ENCODE peak calls at places on chromosome 2, in five cellular contexts. G, W, E, D and N are unnamed samples.

GRCh38 chr2:45439788-45440773 is 171.0 kb downstream of the SRBD1 start:
- DNase-seq in G (peak), W (peak), E (peak), D (no peak), N (peak)

GRCh38 chr2:230011617-230012016 is 57.1 kb downstream of the SLC16A14 start:
- DNase-seq in G (peak), W (peak), E (no peak), D (no peak), N (no peak)

GRCh38 chr2:226023383-226023782 is 623.9 kb downstream of the NYAP2 start:
- DNase-seq in G (peak), W (no peak), E (no peak), D (no peak), N (no peak)

GRCh38 chr2:184169366-184169765 is 429.0 kb upstream of the ZNF804A start:
- DNase-seq in G (no peak), W (no peak), E (no peak), D (no peak), N (no peak)

GRCh38 chr2:160387558-160388262 is 105.9 kb downstream of the RBMS1 start:
- DNase-seq in G (peak), W (peak), E (peak), D (no peak), N (no peak)

GRCh38 chr2:54512663-54513363 is 56.7 kb downstream of the SPTBN1 start:
- DNase-seq in G (no peak), W (no peak), E (no peak), D (no peak), N (no peak)

GRCh38 chr2:240502059-240502429 is 55.7 kb downstream of the ANKMY1 start:
- DNase-seq in G (no peak), W (no peak), E (no peak), D (no peak), N (no peak)

GRCh38 chr2:233713262-233713615 is 532 bp downstream of the UGT1A5 start:
- DNase-seq in G (no peak), W (no peak), E (no peak), D (no peak), N (no peak)

GRCh38 chr2:121489284-121489683 is 41.4 kb upstream of the RNU4ATAC start:
- DNase-seq in G (peak), W (no peak), E (peak), D (no peak), N (no peak)

GRCh38 chr2:102391530-102391929 is 31.4 kb upstream of the IL18RAP start:
- DNase-seq in G (no peak), W (no peak), E (no peak), D (no peak), N (no peak)

GRCh38 chr2:163800889-163801498 is 65.2 kb upstream of the FIGN start:
- DNase-seq in G (no peak), W (peak), E (peak), D (no peak), N (no peak)

GRCh38 chr2:113228351-113228750 is 50.4 kb downstream of the PAX8 start:
- DNase-seq in G (no peak), W (no peak), E (no peak), D (no peak), N (no peak)

GRCh38 chr2:74481961-74482800 is 617 bp downstream of the CCDC142 start:
- DNase-seq in G (no peak), W (no peak), E (peak), D (no peak), N (peak)

GRCh38 chr2:111160758-111161157 is 40.0 kb downstream of the BCL2L11 start:
- DNase-seq in G (peak), W (peak), E (peak), D (no peak), N (no peak)

GRCh38 chr2:205642562-205643350 is 39.5 kb upstream of the NRP2 start:
- DNase-seq in G (no peak), W (no peak), E (no peak), D (no peak), N (no peak)

GRCh38 chr2:240255811-240256703 is 115.6 kb upstream of the OTOS start:
- DNase-seq in G (no peak), W (no peak), E (no peak), D (no peak), N (no peak)

GRCh38 chr2:54954158-54954557 is 96.1 kb downstream of the RTN4 start:
- DNase-seq in G (no peak), W (no peak), E (no peak), D (no peak), N (no peak)

GRCh38 chr2:1717129-1717528 is 27.2 kb downstream of the PXDN start:
- DNase-seq in G (no peak), W (no peak), E (peak), D (no peak), N (no peak)

GRCh38 chr2:101616411-101616810 is 81.1 kb upstream of the MAP4K4 start:
- DNase-seq in G (no peak), W (no peak), E (peak), D (no peak), N (no peak)

GRCh38 chr2:191234456-191234855 is 10.7 kb upstream of the MYO1B start:
- DNase-seq in G (no peak), W (no peak), E (no peak), D (no peak), N (no peak)

GRCh38 chr2:48738806-48739205 is 16.7 kb downstream of the LHCGR start:
- DNase-seq in G (peak), W (no peak), E (peak), D (no peak), N (no peak)

GRCh38 chr2:191020742-191021381 is 6.9 kb upstream of the STAT1 start:
- DNase-seq in G (peak), W (peak), E (peak), D (no peak), N (peak)

GRCh38 chr2:187550797-187551306 is 3.4 kb downstream of the TFPI start:
- DNase-seq in G (no peak), W (no peak), E (no peak), D (no peak), N (no peak)

GRCh38 chr2:238742066-238742465 is 105.8 kb upstream of the TWIST2 start:
- DNase-seq in G (peak), W (peak), E (peak), D (no peak), N (no peak)

GRCh38 chr2:138502253-138503086 is 900 bp downstream of the SPOPL start:
- DNase-seq in G (no peak), W (no peak), E (peak), D (no peak), N (peak)

GRCh38 chr2:168814939-168815907 is 12.8 kb downstream of the NOSTRIN start:
- DNase-seq in G (no peak), W (peak), E (peak), D (no peak), N (no peak)
- TF ChIP-seq CTCF in G (no peak), W (no peak), E (no peak), D (no peak), N (no peak)

DNA sequence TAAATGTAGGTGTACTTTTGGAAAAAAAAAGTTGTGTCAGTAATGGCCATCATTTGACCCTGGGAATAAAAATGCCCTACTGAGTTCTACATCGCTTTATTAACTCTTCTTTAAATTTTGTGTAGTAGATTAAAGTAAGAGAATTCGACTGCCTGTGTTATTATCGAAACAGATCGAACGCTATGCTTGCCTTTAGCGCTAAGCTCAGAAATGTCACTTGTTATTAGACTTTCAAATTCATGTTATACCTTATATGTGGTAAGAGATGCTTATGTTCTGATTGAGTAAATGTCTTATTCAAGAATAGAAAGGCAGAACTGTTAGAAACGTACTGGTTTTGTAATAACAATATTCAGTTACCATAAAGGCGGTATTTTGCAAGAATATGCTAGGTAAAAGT is 1.4 kb downstream of the UGP2 start:
- DNase-seq in G (no peak), W (no peak), E (no peak), D (no peak), N (no peak)
- TF ChIP-seq CTCF in G (no peak), W (no peak), E (no peak), D (no peak), N (no peak)

DNA sequence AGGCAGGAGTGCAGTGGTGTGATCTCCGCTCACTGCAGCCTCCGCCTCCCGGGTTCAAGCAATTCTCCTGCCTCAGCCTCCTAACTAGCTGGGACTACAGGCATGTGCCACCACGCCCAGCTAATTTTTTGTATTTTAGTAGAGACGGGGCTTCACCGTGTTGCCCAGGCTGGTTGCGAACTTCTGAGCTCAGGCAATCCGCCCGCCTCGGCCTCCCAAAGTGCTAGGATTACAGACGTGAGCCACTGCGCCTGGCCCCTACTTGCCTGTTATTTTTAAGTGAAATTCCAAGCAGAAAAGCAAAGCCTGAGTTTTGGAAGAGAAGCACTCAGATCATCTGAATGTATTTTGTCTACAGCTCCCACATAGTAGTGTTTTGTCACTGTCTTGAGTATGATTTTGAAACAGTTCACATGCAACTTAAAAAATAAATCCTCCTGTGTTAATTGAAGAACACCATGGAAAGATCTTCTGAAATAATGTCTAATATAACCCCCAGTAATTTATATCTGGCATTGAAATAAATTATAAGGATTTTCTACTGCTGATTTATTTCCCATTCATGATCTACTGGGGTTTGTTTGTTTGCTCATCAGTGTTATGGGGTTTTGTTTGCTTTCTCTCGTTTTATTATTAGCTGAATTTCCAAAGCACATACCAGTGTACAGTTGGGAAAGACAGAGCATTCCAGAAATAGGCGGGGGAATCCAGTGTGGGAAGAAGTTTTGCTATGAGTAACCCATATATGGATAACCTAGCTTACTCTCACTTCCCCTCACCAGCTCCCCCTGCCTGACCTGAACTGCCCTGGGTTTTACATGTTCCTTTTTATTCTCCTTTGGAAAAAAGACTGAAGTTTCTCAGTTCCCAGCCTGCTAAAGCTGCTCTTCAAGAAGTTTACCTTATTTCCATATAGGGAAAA is 80.1 kb upstream of the MAP3K20 start:
- DNase-seq in G (peak), W (peak), E (peak), D (no peak), N (no peak)
- TF ChIP-seq CTCF in G (peak), W (peak), E (peak), D (no peak), N (no peak)

DNA sequence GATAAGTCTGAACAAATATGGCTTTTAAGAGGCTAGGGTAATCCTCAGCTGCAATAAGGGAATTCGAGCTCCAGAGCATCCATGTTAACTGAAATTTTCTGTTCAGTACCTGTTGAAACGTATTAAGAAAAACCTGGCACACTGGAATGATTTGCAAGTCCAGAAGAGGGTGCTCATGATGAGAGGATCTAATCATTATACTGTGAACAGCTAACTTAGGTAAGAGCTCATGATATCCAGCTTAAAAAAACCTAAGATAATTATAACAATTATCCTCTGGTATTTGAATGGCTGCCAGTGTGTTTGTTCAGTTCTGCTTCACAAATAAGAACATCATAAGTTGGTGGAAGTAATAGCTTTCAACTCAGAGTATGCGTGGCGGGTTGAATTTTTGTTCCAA is 1118.3 kb upstream of the DDX18 start:
- DNase-seq in G (no peak), W (no peak), E (no peak), D (no peak), N (no peak)
- TF ChIP-seq CTCF in G (no peak), W (no peak), E (no peak), D (no peak), N (no peak)

DNA sequence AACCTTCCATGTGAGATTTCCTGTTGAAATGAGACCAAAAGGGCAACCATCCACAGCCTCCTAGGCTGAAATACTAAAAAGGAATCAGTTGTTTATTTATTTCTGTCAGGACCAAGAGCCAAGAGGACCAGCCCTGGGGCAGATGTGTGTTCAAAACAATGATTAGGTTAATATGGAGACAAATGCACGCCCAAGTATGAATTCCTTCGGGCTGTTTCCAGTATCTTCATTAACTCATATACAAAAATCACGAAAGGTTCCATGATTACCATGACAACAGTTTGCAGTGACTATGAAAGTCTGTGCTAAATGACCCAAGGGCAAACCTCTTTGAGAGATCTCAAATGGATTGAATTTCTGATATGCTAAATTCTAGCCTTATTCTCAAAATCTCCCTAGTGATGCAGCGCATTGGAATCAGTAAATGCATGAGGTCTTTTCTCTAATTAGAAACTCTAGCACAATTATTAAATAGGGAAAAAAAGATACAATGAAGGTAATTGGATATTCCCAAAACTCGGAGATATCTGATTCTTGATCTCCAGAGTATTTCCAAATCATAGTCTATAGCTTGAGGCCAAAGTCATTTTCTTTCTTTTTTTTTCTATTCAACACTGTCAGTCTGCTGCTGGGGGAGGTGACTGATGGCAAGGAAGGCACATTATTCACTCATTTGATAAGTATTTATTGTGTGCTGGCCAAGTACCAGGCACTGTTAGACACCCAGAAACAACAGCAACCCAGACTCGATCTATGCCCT is 35.6 kb downstream of the VIT start:
- DNase-seq in G (no peak), W (peak), E (peak), D (no peak), N (no peak)
- TF ChIP-seq CTCF in G (no peak), W (no peak), E (no peak), D (no peak), N (no peak)

DNA sequence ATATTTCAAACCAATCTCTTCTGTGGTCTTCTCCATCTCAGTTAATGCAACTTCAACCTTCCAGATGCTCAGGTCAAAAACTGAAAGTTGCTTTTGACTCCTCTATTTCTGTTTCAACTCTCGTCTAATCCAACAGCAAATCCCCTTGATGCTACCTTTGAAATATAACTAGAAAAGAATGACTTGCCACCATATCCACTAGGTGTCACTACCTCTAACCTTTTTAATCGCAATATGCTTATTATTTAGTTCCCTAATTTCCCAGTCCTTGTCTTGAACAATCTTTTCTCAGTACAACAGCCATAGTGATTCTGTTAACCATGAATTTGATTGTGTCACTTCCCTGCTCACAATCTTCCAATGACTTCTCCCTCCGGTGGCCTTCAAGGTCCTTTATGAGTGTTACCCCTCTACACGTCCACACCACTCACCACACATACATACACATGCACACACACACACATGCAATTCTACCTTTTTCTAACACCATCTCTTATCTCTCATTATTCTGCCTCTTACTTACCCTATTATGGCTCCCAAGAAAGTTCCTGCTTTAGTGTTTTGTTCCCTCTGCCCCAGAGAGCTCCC is 245.5 kb upstream of the KCNJ3 start:
- DNase-seq in G (peak), W (peak), E (peak), D (no peak), N (peak)
- TF ChIP-seq CTCF in G (peak), W (peak), E (peak), D (no peak), N (peak)